ENCODE peak calls at places on chromosome 17, in seven cellular contexts. Z is nephron progenitor cell, E is upper lobe of right lung, U is progenitor cell of endocrine pancreas, K is Caco-2, S is HFF-Myc, O is right lobe of liver. N is an unnamed sample.

GRCh38 chr17:77010667-77011066 is 130.1 kb upstream of the SEC14L1 start:
- DNase-seq in Z (no peak), E (no peak), U (no peak), K (no peak), S (no peak), O (no peak), N (no peak)

GRCh38 chr17:44006581-44007345 is 2.3 kb downstream of the NAGS start:
- DNase-seq in Z (peak; percentile 99), E (peak; percentile 100), U (peak; percentile 84), K (peak; percentile 99), S (peak; percentile 85), O (peak; percentile 98), N (peak; percentile 100)

GRCh38 chr17:6539871-6540270 is 16.5 kb downstream of the PITPNM3 start:
- DNase-seq in Z (no peak), E (no peak), U (no peak), K (no peak), S (no peak), O (peak; percentile 7), N (no peak)

GRCh38 chr17:164536-165235 is 16.8 kb downstream of the DOC2B start:
- DNase-seq in Z (peak; percentile 68), E (peak; percentile 61), U (no peak), K (peak; percentile 65), S (no peak), O (no peak), N (no peak)

GRCh38 chr17:65287040-65287439 is 149.9 kb downstream of the RGS9 start:
- DNase-seq in Z (no peak), E (no peak), U (no peak), K (peak; percentile 57), S (no peak), O (no peak), N (no peak)

GRCh38 chr17:82065638-82066303 is at the start of gene DUS1L:
- DNase-seq in Z (peak; percentile 77), E (peak; percentile 87), U (peak; percentile 40), K (no peak), S (no peak), O (peak; percentile 74), N (peak; percentile 60)

GRCh38 chr17:48123111-48123510 is 15.5 kb downstream of the SNX11 start:
- DNase-seq in Z (no peak), E (no peak), U (no peak), K (no peak), S (no peak), O (no peak), N (no peak)

GRCh38 chr17:19017804-19018599 is 13.4 kb upstream of the FAM83G start:
- DNase-seq in Z (no peak), E (peak; percentile 57), U (no peak), K (no peak), S (no peak), O (peak; percentile 49), N (peak; percentile 59)

GRCh38 chr17:80819422-80820164 is 172.0 kb upstream of the CHMP6 start:
- DNase-seq in Z (no peak), E (peak; percentile 59), U (no peak), K (peak; percentile 25), S (no peak), O (peak; percentile 48), N (peak; percentile 30)

GRCh38 chr17:15651001-15651582 is 31.6 kb upstream of the FBXW10B start:
- DNase-seq in Z (no peak), E (no peak), U (no peak), K (no peak), S (no peak), O (no peak), N (peak; percentile 40)

GRCh38 chr17:69654981-69655581 is 240.6 kb downstream of the MAP2K6 start:
- DNase-seq in Z (no peak), E (no peak), U (no peak), K (no peak), S (peak; percentile 87), O (no peak), N (no peak)

GRCh38 chr17:52027620-52028019 is 130.9 kb downstream of the CA10 start:
- DNase-seq in Z (no peak), E (no peak), U (no peak), K (no peak), S (no peak), O (no peak), N (no peak)

GRCh38 chr17:48605409-48605864 is 651 bp upstream of the HOXB6 start:
- DNase-seq in Z (no peak), E (no peak), U (no peak), K (no peak), S (no peak), O (no peak), N (no peak)

GRCh38 chr17:81858967-81859905 is 1.1 kb downstream of the P4HB start:
- DNase-seq in Z (no peak), E (no peak), U (no peak), K (no peak), S (no peak), O (no peak), N (no peak)

GRCh38 chr17:10622610-10623485 is 34.3 kb downstream of the MYH3 start:
- DNase-seq in Z (no peak), E (no peak), U (no peak), K (no peak), S (no peak), O (no peak), N (no peak)

GRCh38 chr17:17446666-17447155 is 30.1 kb upstream of the MED9 start:
- DNase-seq in Z (no peak), E (no peak), U (no peak), K (no peak), S (no peak), O (no peak), N (no peak)

GRCh38 chr17:44005865-44006580 is 1.6 kb downstream of the NAGS start:
- DNase-seq in Z (peak; percentile 46), E (peak; percentile 85), U (no peak), K (no peak), S (no peak), O (peak; percentile 76), N (peak; percentile 58)

GRCh38 chr17:41657936-41658335 is 30.7 kb upstream of the EIF1 start:
- DNase-seq in Z (no peak), E (no peak), U (no peak), K (no peak), S (no peak), O (no peak), N (no peak)

GRCh38 chr17:7466644-7467341 is 12.6 kb downstream of the ZBTB4 start:
- DNase-seq in Z (no peak), E (no peak), U (no peak), K (no peak), S (no peak), O (no peak), N (peak; percentile 73)

GRCh38 chr17:31327534-31328526 is 6.4 kb upstream of the EVI2A start:
- DNase-seq in Z (no peak), E (no peak), U (no peak), K (no peak), S (peak; percentile 50), O (no peak), N (no peak)

DNA sequence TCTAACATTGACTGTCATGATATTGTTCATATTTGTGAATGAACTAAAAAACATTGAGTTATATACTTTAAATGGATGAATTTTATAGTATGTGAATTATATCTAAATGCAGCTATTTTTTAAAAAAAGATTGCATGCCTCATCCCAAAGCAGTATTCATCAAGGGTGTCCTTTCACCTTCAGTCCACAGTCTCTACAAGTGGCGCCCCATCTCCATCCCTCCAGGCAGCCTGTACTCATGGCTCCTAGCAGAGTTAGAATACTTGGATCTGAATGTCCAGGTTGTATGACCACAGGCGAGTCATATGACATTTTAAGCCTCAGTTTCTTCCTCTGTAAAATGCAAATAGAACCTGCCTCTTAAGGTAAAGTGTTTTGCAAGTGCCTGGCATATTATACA is 69.8 kb downstream of the TMEM100 start:
- DNase-seq in Z (no peak), E (no peak), U (no peak), K (no peak), S (no peak), O (no peak), N (no peak)
- TF ChIP-seq CTCF in Z (no peak), E (no peak), U (no peak), K (peak; percentile 7), S (no peak), O (no peak), N (no peak)

GRCh38 chr17:78940708-78941107 is 15.5 kb upstream of the TIMP2 start:
- DNase-seq in Z (no peak), E (no peak), U (no peak), K (peak; percentile 74), S (no peak), O (no peak), N (no peak)
- TF ChIP-seq CTCF in Z (no peak), E (no peak), U (no peak), K (no peak), S (no peak), O (no peak), N (no peak)

GRCh38 chr17:8574687-8575086 is 55.8 kb downstream of the MYH10 start:
- DNase-seq in Z (no peak), E (no peak), U (no peak), K (no peak), S (no peak), O (no peak), N (no peak)

GRCh38 chr17:8577868-8578267 is 52.7 kb downstream of the MYH10 start:
- DNase-seq in Z (no peak), E (no peak), U (no peak), K (no peak), S (no peak), O (no peak), N (no peak)

GRCh38 chr17:8576895-8577294 is 53.6 kb downstream of the MYH10 start:
- DNase-seq in Z (no peak), E (no peak), U (no peak), K (no peak), S (no peak), O (no peak), N (no peak)

DNA sequence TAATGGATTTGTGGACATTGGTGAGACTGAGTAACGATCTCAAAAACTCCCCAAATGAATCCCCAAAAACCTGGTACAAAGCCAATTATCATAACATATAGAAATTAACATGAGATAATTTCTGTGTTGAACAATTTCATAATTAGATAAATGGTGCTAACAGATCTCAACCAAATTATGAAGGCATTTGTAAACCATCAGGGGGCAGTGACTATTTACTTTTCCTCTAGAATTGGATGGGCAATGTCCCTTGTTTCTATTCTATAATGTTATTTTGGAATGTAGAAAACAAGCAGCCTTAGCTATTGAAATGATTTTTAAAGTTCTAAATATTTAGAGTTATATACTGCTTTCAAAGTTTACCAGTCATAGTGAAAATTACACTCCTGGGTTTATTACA is 57.8 kb downstream of the MYH10 start:
- DNase-seq in Z (no peak), E (no peak), U (no peak), K (no peak), S (no peak), O (no peak), N (no peak)
- TF ChIP-seq CTCF in Z (no peak), E (peak; percentile 32), U (no peak), K (no peak), S (peak; percentile 4), O (peak; percentile 42), N (no peak)

DNA sequence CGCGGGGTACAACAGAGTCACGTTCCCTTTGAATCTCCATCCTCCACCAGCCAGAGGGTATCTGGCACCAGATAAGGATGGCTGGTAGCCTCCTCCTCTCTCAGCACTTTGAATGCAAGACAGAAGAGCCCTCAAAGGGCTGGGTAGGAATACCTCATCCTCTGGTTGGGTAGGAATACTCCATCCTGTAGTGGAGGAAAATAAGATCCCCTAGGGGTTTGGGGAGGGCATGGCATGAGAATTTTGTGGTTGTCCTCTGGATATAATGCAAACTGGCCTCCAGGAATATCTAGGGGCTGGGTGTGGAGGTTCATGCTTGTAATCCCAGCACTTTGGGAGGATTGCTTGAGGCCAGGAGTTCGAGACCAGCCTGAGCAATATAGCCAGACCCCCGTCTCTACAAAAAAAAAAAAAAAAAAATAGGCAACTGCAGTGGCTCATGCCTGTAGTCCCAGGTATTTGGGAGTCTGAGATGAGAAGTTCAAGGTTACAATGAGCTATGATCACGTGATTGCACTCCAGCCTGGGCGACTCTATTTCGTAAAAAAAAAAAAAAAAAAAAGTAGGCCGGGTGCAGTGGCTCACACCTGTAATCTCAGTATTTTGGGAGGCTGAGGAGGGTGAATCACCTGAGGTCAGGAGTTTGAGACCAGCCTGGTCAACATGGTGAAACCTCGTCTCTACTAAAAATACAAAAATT is 2.7 kb downstream of the IGFBP4 start:
- DNase-seq in Z (no peak), E (no peak), U (no peak), K (no peak), S (no peak), O (no peak), N (no peak)
- TF ChIP-seq CTCF in Z (no peak), E (no peak), U (peak; percentile 28), K (no peak), S (peak; percentile 10), O (no peak), N (no peak)